ENCODE peak calls at places on chromosome 19, in nine cellular contexts. One of them, this sample, is unnamed.

GRCh38 chr19:5805465-5806132 is 732 bp downstream of the NRTN start:
- DNase-seq in RKO: peak; percentile 74
- DNase-seq in AG04449: no peak
- DNase-seq in esophagus squamous epithelium: no peak
- DNase-seq in cardiac fibroblast: peak; percentile 41
- DNase-seq in HFFc6: peak; percentile 25
- DNase-seq in stimulated activated CD8-positive, alpha-beta memory T cell treated with anti-CD3 and anti-CD28 coated beads, Interleukin-7, amount 100 ng/mL, for 1 hour: peak; percentile 43
- DNase-seq in RPMI8226: peak; percentile 86
- DNase-seq in heart left ventricle: peak; percentile 73
- DNase-seq in this sample: no peak

GRCh38 chr19:55452381-55453325 is 8.8 kb downstream of the ISOC2 start:
- DNase-seq in AG04449: no peak
- DNase-seq in esophagus squamous epithelium: no peak
- DNase-seq in HFFc6: peak; percentile 26
- DNase-seq in heart left ventricle: peak; percentile 79
- DNase-seq in RKO: peak; percentile 73
- DNase-seq in stimulated activated CD8-positive, alpha-beta memory T cell treated with anti-CD3 and anti-CD28 coated beads, Interleukin-7, amount 100 ng/mL, for 1 hour: no peak
- DNase-seq in cardiac fibroblast: peak; percentile 66
- DNase-seq in RPMI8226: peak; percentile 48
- DNase-seq in this sample: no peak

GRCh38 chr19:16273005-16273404 is 51.6 kb upstream of the KLF2 start:
- DNase-seq in HFFc6: no peak
- DNase-seq in RPMI8226: no peak
- DNase-seq in stimulated activated CD8-positive, alpha-beta memory T cell treated with anti-CD3 and anti-CD28 coated beads, Interleukin-7, amount 100 ng/mL, for 1 hour: no peak
- DNase-seq in heart left ventricle: no peak
- DNase-seq in RKO: no peak
- DNase-seq in cardiac fibroblast: no peak
- DNase-seq in esophagus squamous epithelium: no peak
- DNase-seq in AG04449: no peak
- DNase-seq in this sample: no peak

GRCh38 chr19:47240561-47240960 is 9.6 kb upstream of the BBC3 start:
- DNase-seq in AG04449: no peak
- DNase-seq in stimulated activated CD8-positive, alpha-beta memory T cell treated with anti-CD3 and anti-CD28 coated beads, Interleukin-7, amount 100 ng/mL, for 1 hour: no peak
- DNase-seq in RKO: no peak
- DNase-seq in esophagus squamous epithelium: no peak
- DNase-seq in RPMI8226: no peak
- DNase-seq in HFFc6: no peak
- DNase-seq in heart left ventricle: no peak
- DNase-seq in cardiac fibroblast: no peak
- DNase-seq in this sample: no peak

GRCh38 chr19:18646535-18647370 is 9.9 kb downstream of the KLHL26 start:
- DNase-seq in esophagus squamous epithelium: no peak
- DNase-seq in heart left ventricle: no peak
- DNase-seq in HFFc6: no peak
- DNase-seq in stimulated activated CD8-positive, alpha-beta memory T cell treated with anti-CD3 and anti-CD28 coated beads, Interleukin-7, amount 100 ng/mL, for 1 hour: no peak
- DNase-seq in RPMI8226: no peak
- DNase-seq in RKO: no peak
- DNase-seq in AG04449: no peak
- DNase-seq in cardiac fibroblast: no peak
- DNase-seq in this sample: no peak

GRCh38 chr19:13881231-13881691 is 4.3 kb downstream of the NANOS3 start:
- DNase-seq in HFFc6: no peak
- DNase-seq in AG04449: no peak
- DNase-seq in RPMI8226: peak; percentile 53
- DNase-seq in RKO: no peak
- DNase-seq in cardiac fibroblast: no peak
- DNase-seq in esophagus squamous epithelium: no peak
- DNase-seq in heart left ventricle: no peak
- DNase-seq in stimulated activated CD8-positive, alpha-beta memory T cell treated with anti-CD3 and anti-CD28 coated beads, Interleukin-7, amount 100 ng/mL, for 1 hour: no peak
- DNase-seq in this sample: no peak

GRCh38 chr19:6020972-6021805 is 43.2 kb upstream of the RANBP3 start:
- DNase-seq in heart left ventricle: no peak
- DNase-seq in RKO: no peak
- DNase-seq in AG04449: no peak
- DNase-seq in cardiac fibroblast: no peak
- DNase-seq in HFFc6: no peak
- DNase-seq in stimulated activated CD8-positive, alpha-beta memory T cell treated with anti-CD3 and anti-CD28 coated beads, Interleukin-7, amount 100 ng/mL, for 1 hour: no peak
- DNase-seq in esophagus squamous epithelium: no peak
- DNase-seq in RPMI8226: no peak
- DNase-seq in this sample: no peak

GRCh38 chr19:32687681-32688080 is 3.9 kb upstream of the NUDT19 start:
- DNase-seq in HFFc6: no peak
- DNase-seq in AG04449: no peak
- DNase-seq in cardiac fibroblast: no peak
- DNase-seq in RPMI8226: no peak
- DNase-seq in esophagus squamous epithelium: no peak
- DNase-seq in heart left ventricle: no peak
- DNase-seq in stimulated activated CD8-positive, alpha-beta memory T cell treated with anti-CD3 and anti-CD28 coated beads, Interleukin-7, amount 100 ng/mL, for 1 hour: no peak
- DNase-seq in RKO: no peak
- DNase-seq in this sample: no peak